ENCODE peak calls at places on chromosomes 13 and 19, in ten cellular contexts. B is GM10248; C is tibial artery; Q is T-cell; D is hepatic stellate cell; X is AG10803; K is stimulated activated CD8-positive, alpha-beta memory T cell treated with anti-CD3 and anti-CD28 coated beads, Interleukin-15, amount 100 ng/mL, for 24 hours; U is body of pancreas; F is aorta; W is amygdala. M is an unnamed sample.

GRCh38 chr13:33322474-33322827 is 36.9 kb upstream of the STARD13 start:
- DNase-seq in F (peak), U (peak), C (peak), Q (no peak), D (peak), W (no peak), B (no peak), X (peak), K (no peak), M (peak)

GRCh38 chr13:78239681-78240080 is 321.1 kb upstream of the EDNRB start:
- DNase-seq in X (no peak), Q (no peak), D (no peak), W (no peak), F (no peak), K (no peak), U (no peak), C (no peak), B (no peak), M (no peak)

GRCh38 chr13:47211106-47211505 is 314.3 kb upstream of the HTR2A start:
- DNase-seq in W (no peak), D (no peak), U (no peak), X (no peak), F (no peak), Q (no peak), B (no peak), K (no peak), C (no peak), M (no peak)

GRCh38 chr19:58009301-58009665 is 6.7 kb upstream of the ZNF606 start:
- DNase-seq in W (no peak), F (no peak), X (no peak), K (no peak), U (no peak), D (no peak), Q (no peak), B (no peak), C (no peak), M (no peak)

GRCh38 chr19:32047788-32048187 is 297.6 kb upstream of the ZNF507 start:
- DNase-seq in W (no peak), D (no peak), X (no peak), B (no peak), U (no peak), F (no peak), K (no peak), Q (no peak), C (no peak), M (no peak)

GRCh38 chr19:5147074-5147970 is 178.4 kb downstream of the KDM4B start:
- DNase-seq in K (no peak), W (no peak), D (no peak), X (no peak), C (peak), B (no peak), Q (no peak), U (no peak), F (peak), M (no peak)

GRCh38 chr13:67137044-67137735 is 92.9 kb downstream of the PCDH9 start:
- DNase-seq in B (no peak), X (no peak), Q (no peak), F (no peak), U (no peak), W (no peak), D (no peak), K (no peak), C (no peak), M (no peak)

GRCh38 chr13:41052441-41052840 is 8.9 kb upstream of the WBP4 start:
- DNase-seq in U (no peak), K (no peak), B (no peak), X (no peak), F (no peak), D (no peak), C (no peak), W (no peak), Q (no peak), M (no peak)

GRCh38 chr19:21256722-21257121 is 72.5 kb downstream of the ZNF708 start:
- DNase-seq in D (no peak), X (peak), B (no peak), K (no peak), U (peak), F (no peak), W (no peak), Q (no peak), C (no peak), M (peak)

GRCh38 chr13:35722438-35723060 is 246.1 kb upstream of the MAB21L1 start:
- DNase-seq in C (no peak), K (no peak), D (no peak), U (no peak), F (no peak), X (peak), Q (no peak), B (no peak), W (no peak), M (no peak)

GRCh38 chr13:94366677-94367076 is 112.8 kb downstream of the DCT start:
- DNase-seq in F (no peak), K (no peak), Q (no peak), U (no peak), X (no peak), B (no peak), W (no peak), D (no peak), C (no peak), M (no peak)

GRCh38 chr13:108342369-108343289 is 73.1 kb downstream of the TNFSF13B start:
- DNase-seq in D (no peak), Q (no peak), W (no peak), B (peak), X (peak), C (no peak), U (no peak), F (no peak), K (no peak), M (peak)

GRCh38 chr13:41107104-41107571 is 25.5 kb downstream of the KBTBD6 start:
- DNase-seq in F (no peak), X (no peak), K (no peak), Q (no peak), C (no peak), B (no peak), W (no peak), U (no peak), D (no peak), M (no peak)

GRCh38 chr13:106139407-106139806 is 396.1 kb downstream of the EFNB2 start:
- DNase-seq in B (no peak), D (no peak), Q (no peak), F (no peak), K (no peak), X (no peak), W (no peak), U (no peak), C (no peak), M (no peak)

GRCh38 chr13:50170447-50171037 is 155.3 kb downstream of the KCNRG start:
- DNase-seq in B (no peak), C (no peak), U (no peak), Q (no peak), F (no peak), W (no peak), K (no peak), X (peak), D (no peak), M (no peak)

GRCh38 chr19:54106716-54107115 is 4.1 kb downstream of the NDUFA3 start:
- DNase-seq in B (no peak), K (no peak), C (no peak), Q (no peak), U (no peak), D (no peak), X (no peak), W (no peak), F (peak), M (no peak)

GRCh38 chr19:3065675-3066357 is 3.5 kb upstream of the TLE5 start:
- DNase-seq in Q (no peak), X (no peak), U (peak), D (no peak), K (no peak), C (no peak), W (no peak), F (no peak), B (peak), M (no peak)

GRCh38 chr13:29936051-29936813 is 85.8 kb upstream of the UBL3 start:
- DNase-seq in F (peak), B (peak), D (no peak), Q (no peak), W (no peak), X (no peak), K (no peak), U (peak), C (no peak), M (no peak)

GRCh38 chr19:4415352-4415751 is 12.9 kb downstream of the CHAF1A start:
- DNase-seq in Q (no peak), F (no peak), W (peak), X (no peak), D (no peak), B (no peak), U (no peak), K (no peak), C (no peak), M (no peak)

GRCh38 chr13:20359335-20359734 is 127.2 kb upstream of the GJB6 start:
- DNase-seq in X (peak), Q (no peak), F (no peak), K (no peak), U (no peak), B (no peak), C (no peak), W (no peak), D (peak), M (peak)

GRCh38 chr13:113410472-113411201 is 42.7 kb downstream of the ADPRHL1 start:
- DNase-seq in D (peak), X (peak), U (no peak), C (peak), F (peak), W (no peak), K (no peak), B (no peak), Q (no peak), M (peak)

M was measured in AG08395.